ENCODE peak calls at places on chromosomes 13 and 19, in five cellular contexts. N, H, T, U and L are unnamed samples.

GRCh38 chr19:35346193-35347052 is 1.3 kb upstream of the FFAR1 start:
- DNase-seq in N (peak), H (no peak), T (no peak), U (no peak), L (peak)

GRCh38 chr13:102369303-102369702 is 32.5 kb downstream of the FGF14 start:
- DNase-seq in N (no peak), H (peak), T (no peak), U (no peak), L (no peak)

GRCh38 chr13:113116871-113117271 is 5.7 kb upstream of the F10 start:
- DNase-seq in N (no peak), H (no peak), T (no peak), U (no peak), L (no peak)

GRCh38 chr13:72004236-72004635 is 137.2 kb upstream of the DACH1 start:
- DNase-seq in N (no peak), H (peak), T (no peak), U (no peak), L (no peak)

GRCh38 chr13:55632402-55632801 is 1508.3 kb upstream of the PRR20A start:
- DNase-seq in N (no peak), H (no peak), T (no peak), U (no peak), L (no peak)

GRCh38 chr13:65990684-65991083 is 1239.5 kb downstream of the PCDH9 start:
- DNase-seq in N (no peak), H (no peak), T (no peak), U (no peak), L (no peak)

GRCh38 chr19:16315825-16316505 is 8.7 kb upstream of the KLF2 start:
- DNase-seq in N (no peak), H (peak), T (peak), U (no peak), L (no peak)

GRCh38 chr13:24865158-24865557 is 101.2 kb downstream of the RNF17 start:
- DNase-seq in N (no peak), H (peak), T (no peak), U (no peak), L (no peak)

GRCh38 chr13:46679369-46680180 is 117.4 kb downstream of the ESD start:
- DNase-seq in N (no peak), H (peak), T (no peak), U (no peak), L (peak)

GRCh38 chr19:31164666-31165265 is 184.5 kb downstream of the TSHZ3 start:
- DNase-seq in N (no peak), H (no peak), T (no peak), U (no peak), L (no peak)

GRCh38 chr13:44934724-44935123 is 54.5 kb downstream of the NUFIP1 start:
- DNase-seq in N (no peak), H (peak), T (no peak), U (no peak), L (no peak)

GRCh38 chr19:1247747-1248453 is 483 bp upstream of the MIDN start:
- DNase-seq in N (peak), H (peak), T (no peak), U (peak), L (peak)

GRCh38 chr19:43574424-43575155 is 737 bp downstream of the XRCC1 start:
- DNase-seq in N (no peak), H (peak), T (no peak), U (no peak), L (no peak)

GRCh38 chr19:6767357-6768235 is at the start of gene SH2D3A:
- DNase-seq in N (peak), H (peak), T (peak), U (peak), L (peak)

GRCh38 chr13:78997902-78998654 is 339.1 kb upstream of the OBI1 start:
- DNase-seq in N (no peak), H (no peak), T (no peak), U (no peak), L (no peak)

GRCh38 chr19:45144431-45145269 is 16.1 kb downstream of the NKPD1 start:
- DNase-seq in N (no peak), H (no peak), T (no peak), U (no peak), L (no peak)

GRCh38 chr13:69264362-69265334 is 843.0 kb upstream of the ATXN8OS start:
- DNase-seq in N (no peak), H (no peak), T (no peak), U (no peak), L (no peak)